ENCODE peak calls at places on chromosomes 5 and 9, in eight cellular contexts. One of them, this sample, is unnamed. For H3K4me1, the result is how much of the 10 kb centered on the place peaks cover.

GRCh38 chr5:157719231-157719630 is 12.0 kb upstream of the THG1L start:
- DNase-seq in Karpas-422: peak
- DNase-seq in CD8-positive, alpha-beta memory T cell: no peak
- DNase-seq in neuronal stem cell: no peak
- DNase-seq in naive thymus-derived CD4-positive, alpha-beta T cell: no peak
- DNase-seq in IMR-90: no peak
- DNase-seq in psoas muscle: no peak
- DNase-seq in esophagus squamous epithelium: no peak
- DNase-seq in this sample: no peak

GRCh38 chr9:20944507-20944906 is 86.9 kb downstream of the HACD4 start:
- DNase-seq in Karpas-422: no peak
- DNase-seq in CD8-positive, alpha-beta memory T cell: no peak
- DNase-seq in esophagus squamous epithelium: no peak
- DNase-seq in IMR-90: no peak
- DNase-seq in neuronal stem cell: no peak
- DNase-seq in naive thymus-derived CD4-positive, alpha-beta T cell: no peak
- DNase-seq in psoas muscle: no peak
- DNase-seq in this sample: no peak

GRCh38 chr9:82777366-82777765 is 285.6 kb downstream of the RASEF start:
- DNase-seq in Karpas-422: no peak
- DNase-seq in neuronal stem cell: no peak
- DNase-seq in IMR-90: no peak
- DNase-seq in naive thymus-derived CD4-positive, alpha-beta T cell: no peak
- DNase-seq in psoas muscle: no peak
- DNase-seq in esophagus squamous epithelium: no peak
- DNase-seq in CD8-positive, alpha-beta memory T cell: no peak
- DNase-seq in this sample: no peak

GRCh38 chr9:95935861-95936578 is 60.5 kb downstream of the ERCC6L2 start:
- DNase-seq in naive thymus-derived CD4-positive, alpha-beta T cell: no peak
- DNase-seq in psoas muscle: no peak
- DNase-seq in esophagus squamous epithelium: no peak
- DNase-seq in IMR-90: no peak
- DNase-seq in Karpas-422: no peak
- DNase-seq in neuronal stem cell: no peak
- DNase-seq in CD8-positive, alpha-beta memory T cell: no peak
- DNase-seq in this sample: no peak

GRCh38 chr5:138900281-138900965 is 25.3 kb upstream of the LRRTM2 start:
- DNase-seq in esophagus squamous epithelium: no peak
- DNase-seq in psoas muscle: no peak
- DNase-seq in Karpas-422: no peak
- DNase-seq in naive thymus-derived CD4-positive, alpha-beta T cell: no peak
- DNase-seq in neuronal stem cell: no peak
- DNase-seq in CD8-positive, alpha-beta memory T cell: no peak
- DNase-seq in IMR-90: peak
- DNase-seq in this sample: no peak

GRCh38 chr9:76905984-76906861 is at the start of gene PRUNE2:
- DNase-seq in naive thymus-derived CD4-positive, alpha-beta T cell: no peak
- DNase-seq in esophagus squamous epithelium: no peak
- DNase-seq in psoas muscle: peak
- DNase-seq in CD8-positive, alpha-beta memory T cell: no peak
- DNase-seq in neuronal stem cell: peak
- DNase-seq in IMR-90: peak
- DNase-seq in Karpas-422: no peak
- DNase-seq in this sample: peak

GRCh38 chr9:127569819-127570401 is 42.2 kb upstream of the STXBP1 start:
- DNase-seq in naive thymus-derived CD4-positive, alpha-beta T cell: peak
- DNase-seq in psoas muscle: no peak
- DNase-seq in Karpas-422: peak
- DNase-seq in CD8-positive, alpha-beta memory T cell: no peak
- DNase-seq in neuronal stem cell: no peak
- DNase-seq in esophagus squamous epithelium: no peak
- DNase-seq in IMR-90: peak
- DNase-seq in this sample: no peak

GRCh38 chr9:35611230-35611797 is 6.3 kb downstream of the TESK1 start:
- DNase-seq in IMR-90: peak
- DNase-seq in esophagus squamous epithelium: no peak
- DNase-seq in neuronal stem cell: no peak
- DNase-seq in Karpas-422: peak
- DNase-seq in psoas muscle: peak
- DNase-seq in CD8-positive, alpha-beta memory T cell: peak
- DNase-seq in naive thymus-derived CD4-positive, alpha-beta T cell: peak
- DNase-seq in this sample: no peak

GRCh38 chr5:179258922-179259730 is 86.1 kb downstream of the ADAMTS2 start:
- DNase-seq in IMR-90: peak
- DNase-seq in esophagus squamous epithelium: no peak
- DNase-seq in naive thymus-derived CD4-positive, alpha-beta T cell: no peak
- DNase-seq in Karpas-422: no peak
- DNase-seq in CD8-positive, alpha-beta memory T cell: no peak
- DNase-seq in neuronal stem cell: no peak
- DNase-seq in psoas muscle: peak
- DNase-seq in this sample: no peak

GRCh38 chr9:35051069-35051967 is 21.1 kb downstream of the VCP start:
- DNase-seq in Karpas-422: peak
- DNase-seq in esophagus squamous epithelium: no peak
- DNase-seq in IMR-90: peak
- DNase-seq in CD8-positive, alpha-beta memory T cell: no peak
- DNase-seq in psoas muscle: peak
- DNase-seq in naive thymus-derived CD4-positive, alpha-beta T cell: peak
- DNase-seq in neuronal stem cell: peak
- DNase-seq in this sample: no peak

GRCh38 chr9:114652776-114653555 is 4.6 kb downstream of the TEX53 start:
- DNase-seq in neuronal stem cell: no peak
- DNase-seq in psoas muscle: no peak
- DNase-seq in esophagus squamous epithelium: no peak
- DNase-seq in CD8-positive, alpha-beta memory T cell: no peak
- DNase-seq in IMR-90: peak
- DNase-seq in Karpas-422: peak
- DNase-seq in naive thymus-derived CD4-positive, alpha-beta T cell: no peak
- DNase-seq in this sample: no peak

GRCh38 chr5:18048449-18048848 is 414.2 kb downstream of the TAF11L14 start:
- DNase-seq in CD8-positive, alpha-beta memory T cell: no peak
- DNase-seq in psoas muscle: no peak
- DNase-seq in naive thymus-derived CD4-positive, alpha-beta T cell: no peak
- DNase-seq in Karpas-422: no peak
- DNase-seq in IMR-90: no peak
- DNase-seq in neuronal stem cell: no peak
- DNase-seq in esophagus squamous epithelium: no peak
- DNase-seq in this sample: no peak

GRCh38 chr9:112783551-112783954 is 33.0 kb downstream of the SNX30 start:
- DNase-seq in CD8-positive, alpha-beta memory T cell: no peak
- DNase-seq in Karpas-422: no peak
- DNase-seq in esophagus squamous epithelium: no peak
- DNase-seq in naive thymus-derived CD4-positive, alpha-beta T cell: no peak
- DNase-seq in IMR-90: no peak
- DNase-seq in psoas muscle: no peak
- DNase-seq in neuronal stem cell: no peak
- DNase-seq in this sample: no peak

GRCh38 chr5:126676195-126676624 is 75.5 kb downstream of the PHAX start:
- DNase-seq in IMR-90: peak
- DNase-seq in Karpas-422: peak
- DNase-seq in psoas muscle: no peak
- DNase-seq in esophagus squamous epithelium: no peak
- DNase-seq in CD8-positive, alpha-beta memory T cell: peak
- DNase-seq in neuronal stem cell: peak
- DNase-seq in naive thymus-derived CD4-positive, alpha-beta T cell: peak
- DNase-seq in this sample: no peak

GRCh38 chr5:949275-949543 is 56.5 kb downstream of the TRIP13 start:
- DNase-seq in Karpas-422: no peak
- DNase-seq in esophagus squamous epithelium: no peak
- DNase-seq in IMR-90: no peak
- DNase-seq in naive thymus-derived CD4-positive, alpha-beta T cell: no peak
- DNase-seq in psoas muscle: no peak
- DNase-seq in CD8-positive, alpha-beta memory T cell: no peak
- DNase-seq in neuronal stem cell: no peak
- DNase-seq in this sample: no peak

GRCh38 chr9:130111805-130112204 is 58.1 kb downstream of the GPR107 start:
- DNase-seq in CD8-positive, alpha-beta memory T cell: no peak
- DNase-seq in IMR-90: no peak
- DNase-seq in esophagus squamous epithelium: no peak
- DNase-seq in psoas muscle: no peak
- DNase-seq in Karpas-422: no peak
- DNase-seq in naive thymus-derived CD4-positive, alpha-beta T cell: no peak
- DNase-seq in neuronal stem cell: no peak
- DNase-seq in this sample: no peak

DNA sequence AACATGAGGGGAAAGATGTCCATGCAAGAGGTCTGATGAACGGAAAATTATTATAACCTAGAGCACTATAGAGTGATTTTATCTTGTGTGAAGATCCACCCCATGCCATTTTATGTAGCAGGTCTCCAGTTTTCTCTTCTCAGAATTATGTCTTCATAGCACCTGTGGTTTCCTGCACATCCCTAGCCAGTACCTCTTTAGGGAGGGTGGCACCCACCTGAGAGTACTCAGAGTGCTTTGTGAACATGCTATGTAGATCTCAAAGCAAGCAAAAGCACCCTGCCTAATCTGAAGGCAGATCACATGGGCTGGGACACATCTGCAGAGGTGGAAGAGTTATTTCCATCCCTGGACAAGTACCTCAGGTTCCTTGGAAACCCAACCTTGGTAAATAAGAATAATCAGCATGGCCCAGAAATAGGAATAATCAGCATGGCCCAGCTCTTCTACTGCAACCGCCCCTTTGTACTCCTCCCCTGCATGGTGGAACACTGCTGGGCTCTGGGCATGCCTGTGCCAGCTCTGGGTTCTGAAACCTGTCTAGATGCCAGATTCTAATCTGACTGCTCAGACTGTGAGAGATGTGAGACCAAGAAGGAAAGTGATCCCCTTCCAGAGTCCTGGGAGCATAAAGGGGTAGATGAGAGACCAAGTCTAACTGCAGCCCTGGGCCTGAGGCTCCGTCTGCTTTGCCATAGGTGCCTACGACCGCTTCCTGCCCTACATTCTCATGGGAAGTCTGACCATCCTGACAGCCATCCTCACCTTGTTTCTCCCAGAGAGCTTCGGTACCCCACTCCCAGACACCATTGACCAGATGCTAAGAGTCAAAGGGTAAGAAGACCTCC is 23.7 kb downstream of the SLC22A5 start:
- DNase-seq in CD8-positive, alpha-beta memory T cell: no peak
- DNase-seq in IMR-90: no peak
- DNase-seq in psoas muscle: no peak
- DNase-seq in esophagus squamous epithelium: no peak
- DNase-seq in Karpas-422: no peak
- DNase-seq in naive thymus-derived CD4-positive, alpha-beta T cell: no peak
- DNase-seq in neuronal stem cell: no peak
- DNase-seq in this sample: no peak
- H3K4me1 ChIP-seq in CD8-positive, alpha-beta memory T cell: half or more
- H3K4me1 ChIP-seq in IMR-90: under half
- H3K4me1 ChIP-seq in psoas muscle: under half
- H3K4me1 ChIP-seq in esophagus squamous epithelium: under half
- H3K4me1 ChIP-seq in Karpas-422: under half
- H3K4me1 ChIP-seq in naive thymus-derived CD4-positive, alpha-beta T cell: under half
- H3K4me1 ChIP-seq in neuronal stem cell: under half
- H3K4me1 ChIP-seq in this sample: under half

DNA sequence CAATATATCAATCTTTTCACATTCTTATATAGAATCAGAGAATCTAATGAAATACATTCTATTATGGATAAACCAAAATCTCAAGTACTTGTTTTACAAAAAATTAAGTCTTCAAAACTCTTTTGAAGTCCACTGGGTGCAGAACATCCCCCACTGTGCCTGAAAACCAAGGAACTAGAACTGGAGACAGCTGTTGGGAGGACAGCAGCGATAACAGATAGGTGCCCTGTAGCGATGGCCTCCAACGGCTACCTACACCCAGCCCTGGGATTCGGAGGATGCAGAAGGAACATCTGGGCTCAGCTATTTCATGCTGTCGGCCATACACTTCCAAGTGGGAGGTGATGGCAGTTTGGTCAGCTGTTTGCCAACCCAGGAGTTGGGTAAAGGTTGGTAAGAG is 129.3 kb upstream of the LHFPL2 start:
- DNase-seq in IMR-90: no peak
- DNase-seq in Karpas-422: no peak
- DNase-seq in neuronal stem cell: no peak
- DNase-seq in esophagus squamous epithelium: no peak
- DNase-seq in psoas muscle: no peak
- DNase-seq in CD8-positive, alpha-beta memory T cell: no peak
- DNase-seq in naive thymus-derived CD4-positive, alpha-beta T cell: no peak
- DNase-seq in this sample: no peak
- H3K4me3 ChIP-seq in IMR-90: no peak
- H3K4me3 ChIP-seq in Karpas-422: no peak
- H3K4me3 ChIP-seq in neuronal stem cell: no peak
- H3K4me3 ChIP-seq in esophagus squamous epithelium: no peak
- H3K4me3 ChIP-seq in psoas muscle: no peak
- H3K4me3 ChIP-seq in CD8-positive, alpha-beta memory T cell: no peak
- H3K4me3 ChIP-seq in naive thymus-derived CD4-positive, alpha-beta T cell: no peak
- H3K4me3 ChIP-seq in this sample: no peak

GRCh38 chr5:172266071-172266675 is 17.4 kb downstream of the UBTD2 start:
- DNase-seq in psoas muscle: no peak
- DNase-seq in IMR-90: peak
- DNase-seq in esophagus squamous epithelium: no peak
- DNase-seq in Karpas-422: no peak
- DNase-seq in neuronal stem cell: no peak
- DNase-seq in CD8-positive, alpha-beta memory T cell: no peak
- DNase-seq in naive thymus-derived CD4-positive, alpha-beta T cell: no peak
- DNase-seq in this sample: no peak

GRCh38 chr5:172264814-172265213 is 18.8 kb downstream of the UBTD2 start:
- DNase-seq in IMR-90: no peak
- DNase-seq in Karpas-422: no peak
- DNase-seq in psoas muscle: no peak
- DNase-seq in neuronal stem cell: no peak
- DNase-seq in naive thymus-derived CD4-positive, alpha-beta T cell: no peak
- DNase-seq in esophagus squamous epithelium: no peak
- DNase-seq in CD8-positive, alpha-beta memory T cell: no peak
- DNase-seq in this sample: no peak

GRCh38 chr5:172266676-172267092 is 16.9 kb downstream of the UBTD2 start:
- DNase-seq in neuronal stem cell: no peak
- DNase-seq in esophagus squamous epithelium: no peak
- DNase-seq in naive thymus-derived CD4-positive, alpha-beta T cell: no peak
- DNase-seq in IMR-90: peak
- DNase-seq in CD8-positive, alpha-beta memory T cell: no peak
- DNase-seq in psoas muscle: no peak
- DNase-seq in Karpas-422: no peak
- DNase-seq in this sample: no peak

GRCh38 chr5:172267943-172268342 is 15.6 kb downstream of the UBTD2 start:
- DNase-seq in neuronal stem cell: no peak
- DNase-seq in esophagus squamous epithelium: no peak
- DNase-seq in naive thymus-derived CD4-positive, alpha-beta T cell: no peak
- DNase-seq in Karpas-422: no peak
- DNase-seq in CD8-positive, alpha-beta memory T cell: no peak
- DNase-seq in IMR-90: no peak
- DNase-seq in psoas muscle: no peak
- DNase-seq in this sample: no peak
- H3K4me1 ChIP-seq in neuronal stem cell: under half
- H3K4me1 ChIP-seq in esophagus squamous epithelium: under half
- H3K4me1 ChIP-seq in naive thymus-derived CD4-positive, alpha-beta T cell: under half
- H3K4me1 ChIP-seq in Karpas-422: under half
- H3K4me1 ChIP-seq in CD8-positive, alpha-beta memory T cell: under half
- H3K4me1 ChIP-seq in IMR-90: under half
- H3K4me1 ChIP-seq in psoas muscle: under half
- H3K4me1 ChIP-seq in this sample: under half

DNA sequence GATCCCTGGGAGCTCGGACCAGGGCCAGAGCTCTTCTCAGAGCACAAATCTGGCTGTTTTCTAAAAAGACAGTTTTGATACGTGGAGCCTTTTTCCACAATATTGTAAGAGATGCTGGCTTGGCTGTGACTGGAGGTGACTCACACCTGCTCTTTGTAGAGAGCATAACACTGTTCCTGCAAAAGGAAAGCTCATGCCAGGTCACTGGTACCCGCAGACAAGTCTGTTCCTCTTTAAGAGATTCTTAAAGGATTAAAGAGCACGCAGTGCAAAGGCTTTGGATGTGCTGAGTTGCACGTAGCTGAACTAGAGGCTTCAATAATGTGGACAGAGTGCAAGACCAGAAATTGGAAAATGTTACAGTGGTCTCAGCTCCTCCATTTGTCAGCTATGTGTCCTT is 19.0 kb downstream of the ACTL7B start:
- DNase-seq in IMR-90: no peak
- DNase-seq in psoas muscle: no peak
- DNase-seq in esophagus squamous epithelium: no peak
- DNase-seq in naive thymus-derived CD4-positive, alpha-beta T cell: no peak
- DNase-seq in CD8-positive, alpha-beta memory T cell: no peak
- DNase-seq in neuronal stem cell: no peak
- DNase-seq in Karpas-422: no peak
- DNase-seq in this sample: no peak
- H3K4me3 ChIP-seq in IMR-90: no peak
- H3K4me3 ChIP-seq in psoas muscle: no peak
- H3K4me3 ChIP-seq in esophagus squamous epithelium: no peak
- H3K4me3 ChIP-seq in naive thymus-derived CD4-positive, alpha-beta T cell: no peak
- H3K4me3 ChIP-seq in CD8-positive, alpha-beta memory T cell: no peak
- H3K4me3 ChIP-seq in neuronal stem cell: no peak
- H3K4me3 ChIP-seq in Karpas-422: no peak
- H3K4me3 ChIP-seq in this sample: no peak

This sample was measured in left lung.